ENCODE peak calls at places on chromosomes 5 and 9, in six cellular contexts. F, N, I, K, T and J are unnamed samples.

GRCh38 chr5:56625577-56625976 is 189.8 kb upstream of the MAP3K1 start:
- DNase-seq in F (peak), N (peak), I (peak), K (peak), T (no peak), J (peak)

GRCh38 chr5:72648511-72648910 is 141.3 kb upstream of the ZNF366 start:
- DNase-seq in F (no peak), N (no peak), I (no peak), K (peak), T (no peak), J (no peak)

GRCh38 chr5:130471-131175 is 38.7 kb downstream of the PLEKHG4B start:
- DNase-seq in F (no peak), N (peak), I (no peak), K (peak), T (no peak), J (peak)

GRCh38 chr9:89483592-89484474 is 14.1 kb downstream of the SEMA4D start:
- DNase-seq in F (no peak), N (no peak), I (no peak), K (no peak), T (no peak), J (no peak)

GRCh38 chr9:112885324-112885723 is 5.4 kb downstream of the SLC46A2 start:
- DNase-seq in F (no peak), N (no peak), I (no peak), K (no peak), T (no peak), J (no peak)

GRCh38 chr9:83281306-83282255 is 218.6 kb upstream of the RASEF start:
- DNase-seq in F (peak), N (peak), I (peak), K (no peak), T (no peak), J (peak)

GRCh38 chr5:2802693-2803365 is 51.4 kb upstream of the IRX2 start:
- DNase-seq in F (no peak), N (no peak), I (no peak), K (no peak), T (peak), J (no peak)

GRCh38 chr9:136753371-136754058 is 4.5 kb downstream of the LCN8 start:
- DNase-seq in F (no peak), N (no peak), I (no peak), K (no peak), T (no peak), J (no peak)

GRCh38 chr5:135248801-135249231 is 150.2 kb downstream of the MACROH2A1 start:
- DNase-seq in F (no peak), N (no peak), I (no peak), K (no peak), T (no peak), J (no peak)

GRCh38 chr5:56817306-56817986 is 2.1 kb downstream of the MAP3K1 start:
- DNase-seq in F (peak), N (no peak), I (peak), K (no peak), T (no peak), J (no peak)

GRCh38 chr5:181043285-181044092 is 3.4 kb downstream of the BTNL9 start:
- DNase-seq in F (no peak), N (no peak), I (no peak), K (no peak), T (no peak), J (no peak)

GRCh38 chr9:77707696-77708095 is 59.6 kb upstream of the GNA14 start:
- DNase-seq in F (peak), N (peak), I (peak), K (peak), T (peak), J (peak)

GRCh38 chr5:57976506-57976905 is 483.4 kb downstream of the PLK2 start:
- DNase-seq in F (no peak), N (no peak), I (no peak), K (no peak), T (no peak), J (no peak)

GRCh38 chr9:86703346-86703745 is 244.0 kb downstream of the GAS1 start:
- DNase-seq in F (no peak), N (peak), I (no peak), K (peak), T (no peak), J (peak)

GRCh38 chr5:58228896-58229295 is 231.0 kb downstream of the PLK2 start:
- DNase-seq in F (no peak), N (no peak), I (no peak), K (no peak), T (no peak), J (no peak)

GRCh38 chr5:95113489-95113888 is 171.4 kb downstream of the MCTP1 start:
- DNase-seq in F (no peak), N (peak), I (peak), K (peak), T (no peak), J (peak)

GRCh38 chr5:124061663-124062062 is 549.7 kb downstream of the CSNK1G3 start:
- DNase-seq in F (no peak), N (peak), I (no peak), K (peak), T (no peak), J (peak)

GRCh38 chr9:18771736-18772135 is 261.3 kb downstream of the SAXO1 start:
- DNase-seq in F (no peak), N (no peak), I (no peak), K (no peak), T (no peak), J (no peak)

GRCh38 chr5:102622244-102622643 is 123.4 kb upstream of the SLCO6A1 start:
- DNase-seq in F (no peak), N (no peak), I (no peak), K (no peak), T (no peak), J (no peak)

GRCh38 chr5:18802336-18802735 is 1168.1 kb downstream of the TAF11L14 start:
- DNase-seq in F (no peak), N (no peak), I (no peak), K (no peak), T (no peak), J (no peak)

GRCh38 chr5:8349855-8350254 is 480.9 kb downstream of the MTRR start:
- DNase-seq in F (no peak), N (no peak), I (no peak), K (no peak), T (no peak), J (no peak)

GRCh38 chr5:6365977-6366590 is 12.3 kb downstream of the MED10 start:
- DNase-seq in F (no peak), N (no peak), I (no peak), K (no peak), T (no peak), J (no peak)

GRCh38 chr9:4295160-4295559 is 4.7 kb downstream of the GLIS3 start:
- DNase-seq in F (no peak), N (no peak), I (no peak), K (no peak), T (no peak), J (no peak)

GRCh38 chr9:4296217-4296616 is 3.7 kb downstream of the GLIS3 start:
- DNase-seq in F (no peak), N (no peak), I (no peak), K (no peak), T (no peak), J (no peak)

GRCh38 chr9:4292781-4293180 is 7.1 kb downstream of the GLIS3 start:
- DNase-seq in F (no peak), N (no peak), I (no peak), K (peak), T (no peak), J (peak)

GRCh38 chr9:4290427-4290837 is 9.4 kb downstream of the GLIS3 start:
- DNase-seq in F (no peak), N (peak), I (no peak), K (no peak), T (no peak), J (no peak)

GRCh38 chr9:4293293-4293931 is 6.5 kb downstream of the GLIS3 start:
- DNase-seq in F (peak), N (peak), I (peak), K (peak), T (no peak), J (peak)
- H3K9ac ChIP-seq in F (peak), N (no peak), I (peak), K (peak), T (no peak), J (peak)

GRCh38 chr9:123871781-123872180 is 58.1 kb downstream of the DENND1A start:
- DNase-seq in F (no peak), N (no peak), I (no peak), K (no peak), T (no peak), J (no peak)
- TF ChIP-seq CTCF in F (no peak), N (no peak), I (no peak), K (no peak), T (no peak), J (no peak)

DNA sequence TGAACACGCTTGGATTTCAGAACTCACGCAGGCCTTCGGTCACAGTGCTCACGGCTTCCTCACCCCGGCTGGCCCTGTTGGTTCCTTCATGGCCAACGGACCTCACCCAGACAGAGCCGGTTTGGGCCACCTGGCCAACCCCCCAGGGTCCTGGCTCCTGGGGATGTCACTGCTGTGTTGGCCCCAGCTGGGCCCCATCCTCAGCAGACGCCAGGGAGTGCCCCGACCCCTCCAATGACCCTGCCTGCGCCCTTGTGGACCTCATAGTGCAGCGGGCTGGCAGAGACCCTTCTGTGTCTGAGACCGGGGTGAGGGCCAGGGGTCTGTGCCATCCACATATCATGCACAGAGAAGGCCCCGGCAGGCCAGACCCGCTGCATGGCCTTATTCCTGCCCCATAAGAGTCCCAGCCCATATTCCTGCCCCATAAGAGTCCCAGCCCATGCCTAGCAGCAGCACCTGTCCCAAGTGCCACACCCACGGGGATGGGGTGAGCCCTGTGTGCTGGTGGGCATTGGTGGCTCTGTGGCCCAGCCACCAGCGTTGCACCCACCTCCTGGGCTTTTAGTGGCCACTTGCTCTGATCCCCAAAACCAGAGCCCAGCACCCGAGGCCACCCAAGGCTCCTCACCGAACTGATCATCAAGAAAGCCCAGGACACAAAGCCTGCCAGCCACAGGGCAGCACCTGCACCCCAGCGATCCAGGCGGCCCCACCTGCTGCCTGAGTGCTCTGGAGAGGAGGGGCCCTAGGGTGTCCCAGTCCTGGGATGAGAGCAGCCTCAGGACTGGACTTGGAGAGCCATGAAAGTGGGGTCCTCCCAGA is 1.3 kb upstream of the LPCAT1 start:
- DNase-seq in F (no peak), N (no peak), I (no peak), K (no peak), T (no peak), J (no peak)
- H3K9ac ChIP-seq in F (no peak), N (no peak), I (no peak), K (no peak), T (no peak), J (no peak)

GRCh38 chr5:164422400-164422799 is 917.0 kb downstream of the MAT2B start:
- DNase-seq in F (peak), N (peak), I (no peak), K (peak), T (peak), J (peak)
- TF ChIP-seq CTCF in F (no peak), N (peak), I (peak), K (peak), T (no peak), J (peak)

GRCh38 chr5:61625682-61626620 is 293.9 kb downstream of the ZSWIM6 start:
- DNase-seq in F (peak), N (peak), I (no peak), K (peak), T (no peak), J (peak)
- H3K9ac ChIP-seq in F (peak), N (peak), I (no peak), K (peak), T (no peak), J (peak)

DNA sequence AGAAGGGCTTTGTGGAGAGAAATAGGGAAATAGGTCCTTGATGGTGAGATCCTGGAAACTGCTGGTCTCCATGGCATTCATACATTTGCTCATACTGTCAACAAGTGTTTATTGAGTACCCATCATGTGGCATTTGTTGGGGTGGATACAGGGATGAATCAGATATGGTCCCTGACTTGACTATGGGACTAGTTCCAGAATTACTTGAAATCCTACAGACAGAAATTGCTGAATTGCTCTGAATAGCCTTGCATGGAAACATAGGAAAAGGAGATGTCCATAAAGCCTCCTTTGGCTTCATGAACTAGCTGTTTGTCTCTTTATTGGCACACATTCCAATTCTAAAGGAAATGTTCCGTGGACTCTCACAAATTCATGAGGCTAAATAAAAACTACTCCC is 122.3 kb upstream of the C6 start:
- DNase-seq in F (no peak), N (no peak), I (no peak), K (no peak), T (no peak), J (no peak)
- TF ChIP-seq CTCF in F (no peak), N (no peak), I (no peak), K (no peak), T (no peak), J (no peak)

GRCh38 chr5:122180146-122180712 is 50.9 kb downstream of the ZNF474 start:
- DNase-seq in F (no peak), N (no peak), I (peak), K (no peak), T (no peak), J (no peak)
- H3K9ac ChIP-seq in F (no peak), N (no peak), I (peak), K (no peak), T (no peak), J (peak)